ENCODE peak calls at places on chromosome 20, in six cellular contexts. One of them, this sample, is unnamed.

GRCh38 chr20:38084425-38084951 is 50.9 kb downstream of the RPRD1B start:
- DNase-seq in astrocyte: peak
- DNase-seq in adrenal gland: no peak
- DNase-seq in right lobe of liver: no peak
- DNase-seq in endodermal cell: no peak
- DNase-seq in dorsolateral prefrontal cortex: no peak
- DNase-seq in this sample: no peak

GRCh38 chr20:58433759-58434158 is 44.7 kb downstream of the VAPB start:
- DNase-seq in astrocyte: peak
- DNase-seq in adrenal gland: peak
- DNase-seq in right lobe of liver: no peak
- DNase-seq in endodermal cell: no peak
- DNase-seq in dorsolateral prefrontal cortex: no peak
- DNase-seq in this sample: no peak

GRCh38 chr20:62258499-62259293 is 20.4 kb downstream of the OSBPL2 start:
- DNase-seq in astrocyte: peak
- DNase-seq in adrenal gland: peak
- DNase-seq in right lobe of liver: no peak
- DNase-seq in endodermal cell: no peak
- DNase-seq in dorsolateral prefrontal cortex: no peak
- DNase-seq in this sample: no peak

GRCh38 chr20:51898788-51899187 is 96.5 kb upstream of the SALL4 start:
- DNase-seq in astrocyte: no peak
- DNase-seq in adrenal gland: no peak
- DNase-seq in right lobe of liver: no peak
- DNase-seq in endodermal cell: no peak
- DNase-seq in dorsolateral prefrontal cortex: no peak
- DNase-seq in this sample: no peak

GRCh38 chr20:62066983-62067433 is 1.3 kb upstream of the TAF4 start:
- DNase-seq in astrocyte: no peak
- DNase-seq in adrenal gland: no peak
- DNase-seq in right lobe of liver: no peak
- DNase-seq in endodermal cell: peak
- DNase-seq in dorsolateral prefrontal cortex: no peak
- DNase-seq in this sample: peak

GRCh38 chr20:54350415-54350814 is 125.0 kb upstream of the DOK5 start:
- DNase-seq in astrocyte: peak
- DNase-seq in adrenal gland: no peak
- DNase-seq in right lobe of liver: no peak
- DNase-seq in endodermal cell: no peak
- DNase-seq in dorsolateral prefrontal cortex: no peak
- DNase-seq in this sample: no peak

GRCh38 chr20:45592574-45593189 is 13.6 kb upstream of the WFDC8 start:
- DNase-seq in astrocyte: peak
- DNase-seq in adrenal gland: no peak
- DNase-seq in right lobe of liver: no peak
- DNase-seq in endodermal cell: peak
- DNase-seq in dorsolateral prefrontal cortex: no peak
- DNase-seq in this sample: no peak

GRCh38 chr20:44111712-44112335 is 75.2 kb downstream of the JPH2 start:
- DNase-seq in astrocyte: peak
- DNase-seq in adrenal gland: no peak
- DNase-seq in right lobe of liver: no peak
- DNase-seq in endodermal cell: peak
- DNase-seq in dorsolateral prefrontal cortex: no peak
- DNase-seq in this sample: peak

GRCh38 chr20:52801628-52802006 is 170.5 kb upstream of the TSHZ2 start:
- DNase-seq in astrocyte: no peak
- DNase-seq in adrenal gland: peak
- DNase-seq in right lobe of liver: no peak
- DNase-seq in endodermal cell: no peak
- DNase-seq in dorsolateral prefrontal cortex: no peak
- DNase-seq in this sample: no peak

GRCh38 chr20:23050847-23051627 is 1.6 kb upstream of the THBD start:
- DNase-seq in astrocyte: peak
- DNase-seq in adrenal gland: peak
- DNase-seq in right lobe of liver: peak
- DNase-seq in endodermal cell: peak
- DNase-seq in dorsolateral prefrontal cortex: no peak
- DNase-seq in this sample: no peak

GRCh38 chr20:45061244-45061643 is 39.7 kb downstream of the KCNS1 start:
- DNase-seq in astrocyte: peak
- DNase-seq in adrenal gland: no peak
- DNase-seq in right lobe of liver: no peak
- DNase-seq in endodermal cell: no peak
- DNase-seq in dorsolateral prefrontal cortex: no peak
- DNase-seq in this sample: peak

GRCh38 chr20:2858591-2858990 is 14.7 kb upstream of the PTPRA start:
- DNase-seq in astrocyte: no peak
- DNase-seq in adrenal gland: no peak
- DNase-seq in right lobe of liver: no peak
- DNase-seq in endodermal cell: no peak
- DNase-seq in dorsolateral prefrontal cortex: no peak
- DNase-seq in this sample: no peak

GRCh38 chr20:6920991-6921613 is 153.6 kb downstream of the BMP2 start:
- DNase-seq in astrocyte: no peak
- DNase-seq in adrenal gland: no peak
- DNase-seq in right lobe of liver: no peak
- DNase-seq in endodermal cell: no peak
- DNase-seq in dorsolateral prefrontal cortex: no peak
- DNase-seq in this sample: no peak

GRCh38 chr20:57308451-57309410 is 20.9 kb upstream of the SPO11 start:
- DNase-seq in astrocyte: no peak
- DNase-seq in adrenal gland: no peak
- DNase-seq in right lobe of liver: no peak
- DNase-seq in endodermal cell: no peak
- DNase-seq in dorsolateral prefrontal cortex: no peak
- DNase-seq in this sample: peak

GRCh38 chr20:61884571-61885389 is 180.9 kb downstream of the TAF4 start:
- DNase-seq in astrocyte: no peak
- DNase-seq in adrenal gland: no peak
- DNase-seq in right lobe of liver: no peak
- DNase-seq in endodermal cell: no peak
- DNase-seq in dorsolateral prefrontal cortex: no peak
- DNase-seq in this sample: no peak

GRCh38 chr20:56515657-56516381 is 8.7 kb upstream of the FAM209A start:
- DNase-seq in astrocyte: no peak
- DNase-seq in adrenal gland: no peak
- DNase-seq in right lobe of liver: no peak
- DNase-seq in endodermal cell: no peak
- DNase-seq in dorsolateral prefrontal cortex: no peak
- DNase-seq in this sample: no peak

GRCh38 chr20:11646359-11646758 is 271.3 kb upstream of the BTBD3 start:
- DNase-seq in astrocyte: no peak
- DNase-seq in adrenal gland: no peak
- DNase-seq in right lobe of liver: peak
- DNase-seq in endodermal cell: peak
- DNase-seq in dorsolateral prefrontal cortex: no peak
- DNase-seq in this sample: no peak

DNA sequence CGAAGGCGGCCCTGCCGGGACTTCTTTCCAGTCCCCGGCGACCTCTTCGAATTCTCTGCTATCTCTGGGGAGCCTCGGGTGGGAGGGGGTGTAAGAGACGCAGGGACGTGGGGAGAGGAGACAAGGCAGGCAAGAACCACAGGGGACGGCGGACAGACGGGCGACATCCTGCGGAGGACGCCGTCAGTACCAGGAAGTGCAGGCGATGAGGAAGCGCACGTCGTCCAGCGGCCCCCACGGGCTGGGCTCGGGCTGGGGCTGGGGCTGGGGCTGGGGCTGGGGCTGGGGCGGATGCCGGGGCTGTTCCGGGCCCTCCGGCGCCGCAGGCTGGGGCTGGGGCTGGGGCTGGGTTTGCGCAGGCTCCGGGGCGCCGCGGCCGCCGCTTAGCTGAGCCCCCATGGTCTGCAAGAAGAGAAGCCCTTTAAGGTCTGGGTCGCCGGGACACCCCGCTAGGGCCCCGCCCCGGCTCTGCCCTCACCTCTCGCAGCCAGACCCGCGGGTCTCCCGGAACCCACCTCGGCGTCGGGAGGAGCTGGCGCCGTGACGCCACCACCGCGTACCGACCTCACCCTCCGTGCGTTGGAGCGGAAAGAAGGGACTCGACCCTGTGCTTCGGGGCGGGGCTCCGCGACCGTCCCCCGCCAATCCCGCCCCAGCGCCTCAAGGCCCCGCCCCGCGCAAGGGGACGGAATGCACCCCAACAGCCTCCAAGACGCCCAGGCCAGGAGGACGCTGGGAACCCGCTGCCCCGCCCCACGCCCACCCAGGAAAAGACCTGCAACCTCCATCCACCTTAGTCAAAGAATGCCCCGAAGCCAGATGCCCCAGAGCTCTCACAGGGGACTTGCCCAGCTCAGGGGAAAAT is at the start of gene MMP24OS:
- DNase-seq in astrocyte: peak
- DNase-seq in adrenal gland: peak
- DNase-seq in right lobe of liver: peak
- DNase-seq in endodermal cell: peak
- DNase-seq in dorsolateral prefrontal cortex: peak
- DNase-seq in this sample: peak
- TF ChIP-seq CTCF in astrocyte: no peak
- TF ChIP-seq CTCF in adrenal gland: no peak
- TF ChIP-seq CTCF in right lobe of liver: no peak
- TF ChIP-seq CTCF in endodermal cell: peak
- TF ChIP-seq CTCF in dorsolateral prefrontal cortex: peak
- TF ChIP-seq CTCF in this sample: peak

DNA sequence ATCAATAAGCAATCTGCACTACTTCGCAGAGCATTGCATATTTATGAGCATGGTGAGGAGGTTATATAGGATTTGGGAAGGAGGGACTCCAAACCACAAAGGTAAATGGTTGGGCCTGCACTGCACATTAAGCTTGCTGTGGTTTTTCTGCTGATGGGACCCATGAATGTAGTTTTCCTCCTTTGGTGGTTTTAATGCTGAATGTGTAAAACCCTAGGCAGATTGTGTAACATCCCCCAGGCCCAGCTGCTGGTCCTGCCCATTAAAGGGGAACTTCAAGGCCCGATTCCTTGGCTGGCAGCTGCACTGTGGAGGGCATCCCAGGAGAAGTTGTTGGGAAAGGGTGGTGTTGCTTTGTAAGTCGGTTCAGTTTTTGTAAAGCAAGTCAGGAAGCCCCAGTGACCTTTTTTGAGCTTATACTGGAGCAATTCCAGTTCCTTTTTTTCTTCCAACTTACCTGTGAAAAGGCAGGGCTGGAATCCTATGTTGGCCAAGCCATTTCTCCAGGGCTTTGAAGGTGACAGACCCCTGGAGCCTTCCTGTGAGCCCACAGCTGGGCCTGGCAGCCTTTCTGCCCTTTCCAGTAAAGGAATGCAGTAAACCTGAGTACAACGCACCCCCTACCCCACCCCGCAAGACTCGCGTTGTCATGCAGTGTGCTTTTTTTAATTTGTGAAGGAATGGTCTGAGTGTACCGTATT is 43.1 kb upstream of the NAA20 start:
- DNase-seq in astrocyte: peak
- DNase-seq in adrenal gland: peak
- DNase-seq in right lobe of liver: no peak
- DNase-seq in endodermal cell: no peak
- DNase-seq in dorsolateral prefrontal cortex: no peak
- DNase-seq in this sample: no peak
- H3K4me3 ChIP-seq in astrocyte: peak
- H3K4me3 ChIP-seq in adrenal gland: no peak
- H3K4me3 ChIP-seq in right lobe of liver: no peak
- H3K4me3 ChIP-seq in endodermal cell: no peak
- H3K4me3 ChIP-seq in dorsolateral prefrontal cortex: no peak
- H3K4me3 ChIP-seq in this sample: peak

GRCh38 chr20:4813076-4813838 is 91.5 kb downstream of the PRND start:
- DNase-seq in astrocyte: no peak
- DNase-seq in adrenal gland: no peak
- DNase-seq in right lobe of liver: peak
- DNase-seq in endodermal cell: no peak
- DNase-seq in dorsolateral prefrontal cortex: no peak
- DNase-seq in this sample: no peak

GRCh38 chr20:4813839-4814695 is 92.4 kb downstream of the PRND start:
- DNase-seq in astrocyte: no peak
- DNase-seq in adrenal gland: no peak
- DNase-seq in right lobe of liver: no peak
- DNase-seq in endodermal cell: peak
- DNase-seq in dorsolateral prefrontal cortex: no peak
- DNase-seq in this sample: no peak

GRCh38 chr20:4814696-4815252 is 93.1 kb downstream of the PRND start:
- DNase-seq in astrocyte: no peak
- DNase-seq in adrenal gland: peak
- DNase-seq in right lobe of liver: peak
- DNase-seq in endodermal cell: no peak
- DNase-seq in dorsolateral prefrontal cortex: no peak
- DNase-seq in this sample: no peak

GRCh38 chr20:4817230-4817671 is 95.5 kb downstream of the PRND start:
- DNase-seq in astrocyte: no peak
- DNase-seq in adrenal gland: no peak
- DNase-seq in right lobe of liver: no peak
- DNase-seq in endodermal cell: peak
- DNase-seq in dorsolateral prefrontal cortex: no peak
- DNase-seq in this sample: no peak

DNA sequence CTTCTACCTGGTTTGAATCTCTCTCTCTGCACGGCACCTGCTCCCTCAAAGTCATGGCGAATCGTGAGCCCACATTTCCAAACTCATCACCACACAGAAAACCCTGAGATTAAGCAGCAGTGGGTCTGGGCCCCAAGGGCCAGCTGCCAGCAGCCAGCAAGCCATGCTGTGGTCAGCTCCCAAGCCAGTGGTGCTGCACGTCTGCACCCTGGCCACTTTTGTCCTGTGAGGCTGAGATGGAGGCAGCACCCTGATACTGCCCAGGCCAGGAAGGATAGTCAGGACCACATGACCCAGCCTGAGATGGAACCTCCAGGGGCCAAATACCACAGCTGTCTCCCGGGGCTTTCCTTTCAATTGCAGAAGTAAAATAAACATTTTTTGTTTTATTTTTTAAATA is 93.9 kb downstream of the PRND start:
- DNase-seq in astrocyte: no peak
- DNase-seq in adrenal gland: no peak
- DNase-seq in right lobe of liver: no peak
- DNase-seq in endodermal cell: no peak
- DNase-seq in dorsolateral prefrontal cortex: no peak
- DNase-seq in this sample: no peak
- H3K27ac ChIP-seq in astrocyte: no peak
- H3K27ac ChIP-seq in adrenal gland: no peak
- H3K27ac ChIP-seq in right lobe of liver: no peak
- H3K27ac ChIP-seq in endodermal cell: no peak
- H3K27ac ChIP-seq in dorsolateral prefrontal cortex: no peak
- H3K27ac ChIP-seq in this sample: no peak

DNA sequence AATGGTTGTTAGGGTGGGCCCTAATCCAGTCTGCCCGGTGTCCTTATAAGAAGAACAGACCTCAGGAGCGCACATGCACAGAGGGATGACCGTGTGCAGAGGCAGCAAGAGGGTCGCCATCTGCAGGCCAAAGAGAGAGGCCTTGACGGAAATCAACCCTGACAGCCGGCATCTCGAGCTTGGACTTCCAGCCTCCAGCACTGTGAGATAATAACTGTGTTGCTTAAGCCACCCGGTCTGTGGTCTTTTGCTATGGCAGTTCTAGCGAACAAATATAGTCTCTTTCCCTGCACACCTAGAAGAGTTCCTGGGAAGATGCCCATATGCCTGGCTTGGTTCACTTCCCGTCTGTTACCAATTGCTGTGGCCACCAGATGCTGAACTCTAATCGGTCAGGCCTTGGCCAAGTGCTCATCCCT is 35.3 kb upstream of the PTGIS start:
- DNase-seq in astrocyte: peak
- DNase-seq in adrenal gland: no peak
- DNase-seq in right lobe of liver: no peak
- DNase-seq in endodermal cell: peak
- DNase-seq in dorsolateral prefrontal cortex: no peak
- DNase-seq in this sample: no peak
- TF ChIP-seq CTCF in astrocyte: peak
- TF ChIP-seq CTCF in adrenal gland: no peak
- TF ChIP-seq CTCF in right lobe of liver: no peak
- TF ChIP-seq CTCF in endodermal cell: peak
- TF ChIP-seq CTCF in dorsolateral prefrontal cortex: no peak
- TF ChIP-seq CTCF in this sample: peak